ENCODE peak calls at places on chromosomes 12 and 14, in six cellular contexts. I is cardiac muscle cell; B is NCI-H146; K is activated T-cell treated with anti-CD3 and anti-CD28 coated beads, Interleukin-2, amount 50 U/mL, for 4 hours; Y is NCI-H1930; O is Peyer's patch. W is an unnamed sample.

GRCh38 chr12:24047345-24047744 is 97.9 kb upstream of the SOX5 start:
- DNase-seq in K (no peak), Y (no peak), I (peak), B (no peak), O (peak), W (no peak)

GRCh38 chr12:24551368-24551767 is 397.5 kb downstream of the BCAT1 start:
- DNase-seq in I (no peak), B (peak), Y (peak), O (no peak), K (no peak), W (peak)

GRCh38 chr14:61559641-61560201 is 135.6 kb upstream of the HIF1A start:
- DNase-seq in I (no peak), O (peak), K (no peak), B (no peak), Y (no peak), W (no peak)

GRCh38 chr14:39939023-39939422 is 506.8 kb upstream of the FBXO33 start:
- DNase-seq in K (no peak), Y (no peak), O (no peak), I (no peak), B (no peak), W (no peak)

GRCh38 chr14:69204753-69205152 is 13.5 kb downstream of the EXD2 start:
- DNase-seq in K (no peak), Y (peak), B (no peak), I (no peak), O (no peak), W (no peak)

GRCh38 chr12:66375560-66375959 is 73.3 kb downstream of the HELB start:
- DNase-seq in Y (no peak), O (no peak), B (no peak), K (no peak), I (no peak), W (no peak)

GRCh38 chr14:73712540-73713141 is 1.5 kb downstream of the PNMA1 start:
- DNase-seq in K (no peak), B (peak), Y (peak), O (no peak), I (peak), W (peak)

GRCh38 chr14:54901380-54902142 is 1.1 kb downstream of the GCH1 start:
- DNase-seq in Y (no peak), K (no peak), O (peak), I (no peak), B (no peak), W (no peak)

GRCh38 chr14:80805136-80805535 is 136.4 kb downstream of the CEP128 start:
- DNase-seq in B (no peak), K (no peak), Y (no peak), I (no peak), O (no peak), W (no peak)

GRCh38 chr12:108568653-108569154 is 6.3 kb downstream of the ISCU start:
- DNase-seq in B (peak), K (peak), Y (no peak), O (peak), I (no peak), W (peak)

GRCh38 chr14:105930572-105930971 is 404.2 kb downstream of the TMEM121 start:
- DNase-seq in I (no peak), O (no peak), K (no peak), Y (no peak), B (no peak), W (no peak)

GRCh38 chr12:6606331-6607131 is 648 bp downstream of the CHD4 start:
- DNase-seq in Y (no peak), O (peak), K (peak), B (peak), I (peak), W (no peak)

GRCh38 chr12:12079291-12079690 is 8.6 kb downstream of the BCL2L14 start:
- DNase-seq in O (no peak), I (peak), B (no peak), Y (no peak), K (no peak), W (no peak)

GRCh38 chr12:38745601-38746000 is 159.8 kb downstream of the CPNE8 start:
- DNase-seq in B (no peak), Y (no peak), K (no peak), I (no peak), O (no peak), W (no peak)

GRCh38 chr14:73887116-73887490 is 444 bp downstream of the ZNF410 start:
- DNase-seq in B (peak), K (no peak), Y (no peak), I (peak), O (no peak), W (no peak)

GRCh38 chr14:55710506-55711041 is 130.6 kb downstream of the KTN1 start:
- DNase-seq in I (no peak), O (no peak), Y (no peak), B (no peak), K (no peak), W (no peak)

GRCh38 chr14:93133476-93133875 is 17.8 kb upstream of the ITPK1 start:
- DNase-seq in B (no peak), K (no peak), Y (no peak), I (peak), O (no peak), W (no peak)

GRCh38 chr14:68660495-68660894 is 132.4 kb downstream of the ZFP36L1 start:
- DNase-seq in B (no peak), I (no peak), Y (no peak), O (no peak), K (no peak), W (no peak)

GRCh38 chr12:116183741-116184141 is 93.8 kb downstream of the MED13L start:
- DNase-seq in I (peak), B (no peak), O (no peak), K (no peak), Y (no peak), W (no peak)